ENCODE peak calls at places on chromosome 16, in five cellular contexts. One of them, this sample, is unnamed.

GRCh38 chr16:86126891-86127290 is 227.9 kb downstream of the IRF8 start:
- DNase-seq in tibial nerve: no peak
- DNase-seq in NCI-H1105 treated with DMSO at 0.1 percent for 48 hours: no peak
- DNase-seq in kidney epithelial cell: no peak
- DNase-seq in NCI-H2107: no peak
- DNase-seq in this sample: no peak

GRCh38 chr16:66925322-66925840 is at the start of gene RRAD:
- DNase-seq in NCI-H1105 treated with DMSO at 0.1 percent for 48 hours: no peak
- DNase-seq in kidney epithelial cell: peak
- DNase-seq in NCI-H2107: no peak
- DNase-seq in tibial nerve: no peak
- DNase-seq in this sample: peak

GRCh38 chr16:4539716-4540284 is 1.2 kb upstream of the CDIP1 start:
- DNase-seq in NCI-H1105 treated with DMSO at 0.1 percent for 48 hours: no peak
- DNase-seq in NCI-H2107: no peak
- DNase-seq in kidney epithelial cell: no peak
- DNase-seq in tibial nerve: no peak
- DNase-seq in this sample: no peak

GRCh38 chr16:5350118-5350517 is 252.5 kb upstream of the EEF2KMT start:
- DNase-seq in tibial nerve: no peak
- DNase-seq in NCI-H1105 treated with DMSO at 0.1 percent for 48 hours: no peak
- DNase-seq in NCI-H2107: no peak
- DNase-seq in kidney epithelial cell: no peak
- DNase-seq in this sample: no peak

GRCh38 chr16:84832488-84833141 is 12.8 kb downstream of the CRISPLD2 start:
- DNase-seq in tibial nerve: peak
- DNase-seq in NCI-H1105 treated with DMSO at 0.1 percent for 48 hours: no peak
- DNase-seq in kidney epithelial cell: no peak
- DNase-seq in NCI-H2107: no peak
- DNase-seq in this sample: peak

GRCh38 chr16:67431077-67431804 is at the start of gene HSD11B2:
- DNase-seq in NCI-H1105 treated with DMSO at 0.1 percent for 48 hours: peak
- DNase-seq in kidney epithelial cell: no peak
- DNase-seq in NCI-H2107: no peak
- DNase-seq in tibial nerve: no peak
- DNase-seq in this sample: peak

GRCh38 chr16:15897834-15898254 is 9.4 kb upstream of the CEP20 start:
- DNase-seq in kidney epithelial cell: no peak
- DNase-seq in NCI-H1105 treated with DMSO at 0.1 percent for 48 hours: no peak
- DNase-seq in tibial nerve: no peak
- DNase-seq in NCI-H2107: no peak
- DNase-seq in this sample: no peak

GRCh38 chr16:57536306-57537193 is at the start of gene CCDC102A:
- DNase-seq in NCI-H2107: no peak
- DNase-seq in NCI-H1105 treated with DMSO at 0.1 percent for 48 hours: no peak
- DNase-seq in kidney epithelial cell: no peak
- DNase-seq in tibial nerve: no peak
- DNase-seq in this sample: no peak

GRCh38 chr16:85151603-85152413 is 39.5 kb upstream of the CIBAR2 start:
- DNase-seq in NCI-H2107: no peak
- DNase-seq in kidney epithelial cell: no peak
- DNase-seq in NCI-H1105 treated with DMSO at 0.1 percent for 48 hours: no peak
- DNase-seq in tibial nerve: peak
- DNase-seq in this sample: peak

GRCh38 chr16:72856797-72857196 is 191.1 kb downstream of the ZFHX3 start:
- DNase-seq in NCI-H2107: no peak
- DNase-seq in tibial nerve: no peak
- DNase-seq in kidney epithelial cell: no peak
- DNase-seq in NCI-H1105 treated with DMSO at 0.1 percent for 48 hours: no peak
- DNase-seq in this sample: no peak

GRCh38 chr16:80006175-80006895 is 405.8 kb upstream of the MAF start:
- DNase-seq in tibial nerve: no peak
- DNase-seq in kidney epithelial cell: no peak
- DNase-seq in NCI-H2107: no peak
- DNase-seq in NCI-H1105 treated with DMSO at 0.1 percent for 48 hours: no peak
- DNase-seq in this sample: peak

GRCh38 chr16:28915181-28915580 is 9.9 kb downstream of the RABEP2 start:
- DNase-seq in kidney epithelial cell: no peak
- DNase-seq in tibial nerve: no peak
- DNase-seq in NCI-H2107: no peak
- DNase-seq in NCI-H1105 treated with DMSO at 0.1 percent for 48 hours: no peak
- DNase-seq in this sample: no peak

GRCh38 chr16:11614587-11615175 is 28.0 kb upstream of the LITAF start:
- DNase-seq in kidney epithelial cell: no peak
- DNase-seq in tibial nerve: no peak
- DNase-seq in NCI-H1105 treated with DMSO at 0.1 percent for 48 hours: no peak
- DNase-seq in NCI-H2107: no peak
- DNase-seq in this sample: no peak

This sample was measured in psoas muscle.